ENCODE peak calls at places on chromosomes 6 and 20, in eight cellular contexts. One of them, this sample, is unnamed.

GRCh38 chr20:34311118-34312023 is 8.2 kb upstream of the AHCY start:
- DNase-seq in NCI-H1092 treated with DMSO at 0.1 percent for 48 hours: no peak
- DNase-seq in tibial artery: no peak
- DNase-seq in activated CD8-positive, alpha-beta T cell treated with anti-CD3 and anti-CD28 coated beads for 36 hours: no peak
- DNase-seq in transverse colon: peak; percentile 86
- DNase-seq in AG10803: no peak
- DNase-seq in neural crest cell: peak; percentile 36
- DNase-seq in H4: no peak
- DNase-seq in this sample: no peak

GRCh38 chr6:112786801-112787200 is 439.7 kb downstream of the RFPL4B start:
- DNase-seq in transverse colon: no peak
- DNase-seq in tibial artery: no peak
- DNase-seq in activated CD8-positive, alpha-beta T cell treated with anti-CD3 and anti-CD28 coated beads for 36 hours: no peak
- DNase-seq in neural crest cell: no peak
- DNase-seq in NCI-H1092 treated with DMSO at 0.1 percent for 48 hours: no peak
- DNase-seq in H4: no peak
- DNase-seq in AG10803: no peak
- DNase-seq in this sample: no peak

GRCh38 chr20:35129647-35130069 is 17.5 kb downstream of the EDEM2 start:
- DNase-seq in transverse colon: no peak
- DNase-seq in AG10803: no peak
- DNase-seq in NCI-H1092 treated with DMSO at 0.1 percent for 48 hours: no peak
- DNase-seq in H4: no peak
- DNase-seq in tibial artery: no peak
- DNase-seq in neural crest cell: no peak
- DNase-seq in activated CD8-positive, alpha-beta T cell treated with anti-CD3 and anti-CD28 coated beads for 36 hours: peak; percentile 32
- DNase-seq in this sample: no peak

GRCh38 chr6:148407372-148407771 is 64.7 kb downstream of the SASH1 start:
- DNase-seq in NCI-H1092 treated with DMSO at 0.1 percent for 48 hours: no peak
- DNase-seq in H4: peak; percentile 55
- DNase-seq in tibial artery: peak; percentile 35
- DNase-seq in activated CD8-positive, alpha-beta T cell treated with anti-CD3 and anti-CD28 coated beads for 36 hours: no peak
- DNase-seq in AG10803: peak; percentile 98
- DNase-seq in neural crest cell: no peak
- DNase-seq in transverse colon: no peak
- DNase-seq in this sample: peak; percentile 91

GRCh38 chr6:12126051-12126450 is 113.9 kb downstream of the HIVEP1 start:
- DNase-seq in tibial artery: no peak
- DNase-seq in neural crest cell: no peak
- DNase-seq in NCI-H1092 treated with DMSO at 0.1 percent for 48 hours: no peak
- DNase-seq in transverse colon: no peak
- DNase-seq in AG10803: no peak
- DNase-seq in activated CD8-positive, alpha-beta T cell treated with anti-CD3 and anti-CD28 coated beads for 36 hours: no peak
- DNase-seq in H4: no peak
- DNase-seq in this sample: no peak

GRCh38 chr6:97240222-97240621 is 42.8 kb downstream of the MMS22L start:
- DNase-seq in NCI-H1092 treated with DMSO at 0.1 percent for 48 hours: no peak
- DNase-seq in tibial artery: no peak
- DNase-seq in neural crest cell: no peak
- DNase-seq in transverse colon: no peak
- DNase-seq in H4: no peak
- DNase-seq in AG10803: peak; percentile 40
- DNase-seq in activated CD8-positive, alpha-beta T cell treated with anti-CD3 and anti-CD28 coated beads for 36 hours: no peak
- DNase-seq in this sample: peak; percentile 8

GRCh38 chr20:62876826-62877728 is 15.5 kb upstream of the TCFL5 start:
- DNase-seq in transverse colon: peak; percentile 50
- DNase-seq in activated CD8-positive, alpha-beta T cell treated with anti-CD3 and anti-CD28 coated beads for 36 hours: no peak
- DNase-seq in NCI-H1092 treated with DMSO at 0.1 percent for 48 hours: no peak
- DNase-seq in AG10803: peak; percentile 57
- DNase-seq in tibial artery: peak; percentile 83
- DNase-seq in neural crest cell: no peak
- DNase-seq in H4: no peak
- DNase-seq in this sample: no peak

GRCh38 chr20:40897177-40897700 is 131.4 kb upstream of the TOP1 start:
- DNase-seq in H4: no peak
- DNase-seq in neural crest cell: no peak
- DNase-seq in activated CD8-positive, alpha-beta T cell treated with anti-CD3 and anti-CD28 coated beads for 36 hours: no peak
- DNase-seq in tibial artery: no peak
- DNase-seq in transverse colon: no peak
- DNase-seq in NCI-H1092 treated with DMSO at 0.1 percent for 48 hours: no peak
- DNase-seq in AG10803: peak; percentile 69
- DNase-seq in this sample: peak; percentile 35

GRCh38 chr6:3022765-3023662 is 23.3 kb downstream of the NQO2 start:
- DNase-seq in AG10803: peak; percentile 26
- DNase-seq in activated CD8-positive, alpha-beta T cell treated with anti-CD3 and anti-CD28 coated beads for 36 hours: peak; percentile 46
- DNase-seq in NCI-H1092 treated with DMSO at 0.1 percent for 48 hours: no peak
- DNase-seq in H4: no peak
- DNase-seq in neural crest cell: no peak
- DNase-seq in tibial artery: peak; percentile 33
- DNase-seq in transverse colon: no peak
- DNase-seq in this sample: no peak

GRCh38 chr6:135880066-135880972 is 28.8 kb downstream of the PDE7B start:
- DNase-seq in neural crest cell: no peak
- DNase-seq in AG10803: peak; percentile 72
- DNase-seq in transverse colon: peak; percentile 14
- DNase-seq in activated CD8-positive, alpha-beta T cell treated with anti-CD3 and anti-CD28 coated beads for 36 hours: peak; percentile 78
- DNase-seq in tibial artery: no peak
- DNase-seq in NCI-H1092 treated with DMSO at 0.1 percent for 48 hours: no peak
- DNase-seq in H4: peak; percentile 65
- DNase-seq in this sample: peak; percentile 49

GRCh38 chr6:162443101-162443500 is 284.5 kb downstream of the PRKN start:
- DNase-seq in AG10803: no peak
- DNase-seq in transverse colon: no peak
- DNase-seq in tibial artery: no peak
- DNase-seq in NCI-H1092 treated with DMSO at 0.1 percent for 48 hours: no peak
- DNase-seq in activated CD8-positive, alpha-beta T cell treated with anti-CD3 and anti-CD28 coated beads for 36 hours: no peak
- DNase-seq in neural crest cell: no peak
- DNase-seq in H4: no peak
- DNase-seq in this sample: no peak

GRCh38 chr6:3379482-3380060 is 77.3 kb downstream of the SLC22A23 start:
- DNase-seq in transverse colon: no peak
- DNase-seq in neural crest cell: no peak
- DNase-seq in NCI-H1092 treated with DMSO at 0.1 percent for 48 hours: no peak
- DNase-seq in tibial artery: no peak
- DNase-seq in H4: no peak
- DNase-seq in activated CD8-positive, alpha-beta T cell treated with anti-CD3 and anti-CD28 coated beads for 36 hours: no peak
- DNase-seq in AG10803: no peak
- DNase-seq in this sample: no peak

GRCh38 chr6:72418495-72418894 is 203.4 kb upstream of the KCNQ5 start:
- DNase-seq in neural crest cell: no peak
- DNase-seq in tibial artery: no peak
- DNase-seq in NCI-H1092 treated with DMSO at 0.1 percent for 48 hours: no peak
- DNase-seq in AG10803: peak; percentile 86
- DNase-seq in transverse colon: no peak
- DNase-seq in activated CD8-positive, alpha-beta T cell treated with anti-CD3 and anti-CD28 coated beads for 36 hours: no peak
- DNase-seq in H4: peak; percentile 54
- DNase-seq in this sample: peak; percentile 76

GRCh38 chr20:21534453-21534852 is 20.6 kb upstream of the NKX2-2 start:
- DNase-seq in transverse colon: no peak
- DNase-seq in H4: no peak
- DNase-seq in AG10803: no peak
- DNase-seq in neural crest cell: no peak
- DNase-seq in activated CD8-positive, alpha-beta T cell treated with anti-CD3 and anti-CD28 coated beads for 36 hours: no peak
- DNase-seq in NCI-H1092 treated with DMSO at 0.1 percent for 48 hours: peak; percentile 96
- DNase-seq in tibial artery: no peak
- DNase-seq in this sample: no peak

GRCh38 chr20:47008842-47009518 is 114.3 kb downstream of the EYA2 start:
- DNase-seq in transverse colon: no peak
- DNase-seq in H4: no peak
- DNase-seq in tibial artery: no peak
- DNase-seq in neural crest cell: no peak
- DNase-seq in activated CD8-positive, alpha-beta T cell treated with anti-CD3 and anti-CD28 coated beads for 36 hours: no peak
- DNase-seq in NCI-H1092 treated with DMSO at 0.1 percent for 48 hours: peak; percentile 20
- DNase-seq in AG10803: no peak
- DNase-seq in this sample: no peak

This sample was measured in AG09309.